ENCODE peak calls at places on chromosome 18, in seven cellular contexts. E is A549; T is heart right ventricle; I is hepatocyte; U is CD8-positive, alpha-beta memory T cell; O is breast epithelium; B is fibroblast of lung. L is an unnamed sample. For H3K4me1, the result is how much of the 10 kb centered on the place peaks cover.

GRCh38 chr18:79956276-79956675 is 4.8 kb upstream of the SLC66A2 start:
- DNase-seq in E (no peak), T (no peak), I (no peak), U (no peak), O (no peak), B (no peak), L (no peak)

GRCh38 chr18:58649966-58650816 is 21.1 kb upstream of the MALT1 start:
- DNase-seq in E (no peak), T (no peak), I (no peak), U (no peak), O (no peak), B (no peak), L (peak)

GRCh38 chr18:59051470-59052165 is 88.1 kb upstream of the SEC11C start:
- DNase-seq in E (no peak), T (no peak), I (no peak), U (no peak), O (no peak), B (no peak), L (no peak)

GRCh38 chr18:3615374-3615773 is 165.4 kb downstream of the TGIF1 start:
- DNase-seq in E (no peak), T (no peak), I (no peak), U (no peak), O (no peak), B (no peak), L (no peak)

GRCh38 chr18:76496200-76496890 is 1.3 kb upstream of the ZNF516 start:
- DNase-seq in E (peak), T (peak), I (peak), U (no peak), O (no peak), B (peak), L (peak)

GRCh38 chr18:50986360-50987087 is 18.7 kb downstream of the ELAC1 start:
- DNase-seq in E (no peak), T (no peak), I (no peak), U (no peak), O (no peak), B (peak), L (no peak)

GRCh38 chr18:7201096-7201495 is 29.8 kb upstream of the LRRC30 start:
- DNase-seq in E (no peak), T (no peak), I (no peak), U (no peak), O (no peak), B (no peak), L (no peak)

GRCh38 chr18:6629635-6630140 is 99.8 kb upstream of the ARHGAP28 start:
- DNase-seq in E (peak), T (no peak), I (no peak), U (no peak), O (no peak), B (peak), L (no peak)

GRCh38 chr18:56937874-56938273 is 209.0 kb upstream of the BOD1L2 start:
- DNase-seq in E (no peak), T (no peak), I (no peak), U (no peak), O (no peak), B (no peak), L (no peak)

GRCh38 chr18:24514439-24514838 is 54.0 kb downstream of the HRH4 start:
- DNase-seq in E (peak), T (no peak), I (no peak), U (no peak), O (no peak), B (peak), L (peak)

GRCh38 chr18:79792988-79793355 is 4.8 kb upstream of the KCNG2 start:
- DNase-seq in E (no peak), T (no peak), I (no peak), U (peak), O (peak), B (no peak), L (no peak)

GRCh38 chr18:58965291-58965929 is 100.7 kb downstream of the ZNF532 start:
- DNase-seq in E (no peak), T (no peak), I (no peak), U (no peak), O (no peak), B (no peak), L (no peak)

DNA sequence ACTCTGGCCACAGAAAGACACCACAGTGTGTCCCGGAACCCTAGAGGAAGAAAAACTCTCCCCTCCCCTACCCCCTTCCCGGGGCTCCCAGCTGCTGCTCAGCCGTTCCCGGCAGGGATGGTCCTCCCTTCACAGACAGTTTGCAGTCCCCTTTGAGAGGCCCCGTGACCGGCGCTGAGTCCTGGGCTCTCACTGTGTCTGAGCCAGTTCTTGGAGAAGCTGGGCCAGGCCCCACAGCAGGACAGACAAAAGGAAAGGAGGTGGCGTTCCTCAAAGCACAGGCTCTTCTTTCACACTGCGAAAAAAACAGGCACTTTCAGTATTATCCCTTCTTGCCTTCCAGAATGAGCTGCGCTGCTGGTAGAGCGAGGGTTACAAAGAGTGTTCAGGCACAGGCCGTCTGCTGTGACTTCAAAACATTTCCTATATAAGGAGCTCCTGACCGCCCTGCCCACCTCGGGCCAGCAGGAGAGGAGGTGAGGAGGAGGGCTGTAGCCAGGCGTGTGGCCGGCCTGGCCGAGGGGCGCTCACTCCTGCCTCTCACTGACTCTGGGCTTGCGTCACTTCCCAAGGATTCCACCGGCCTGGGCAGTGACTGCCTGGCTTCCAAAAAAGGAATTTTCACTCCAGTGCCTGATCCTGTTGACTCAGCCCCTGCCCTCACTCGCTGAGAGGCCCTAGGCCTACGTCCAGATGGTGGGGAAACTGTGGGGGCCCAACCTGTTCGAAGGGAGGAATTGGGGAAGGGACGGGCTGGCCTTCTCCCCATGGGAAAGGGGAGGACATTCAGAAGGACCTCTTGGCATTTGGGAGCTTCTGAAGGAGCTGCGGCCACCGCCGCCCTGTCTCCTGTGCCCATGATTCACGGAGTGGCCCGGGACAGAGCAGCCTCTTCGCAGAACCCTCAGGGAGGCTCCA is 24.9 kb downstream of the CIDEA start:
- DNase-seq in E (no peak), T (peak), I (peak), U (no peak), O (peak), B (peak), L (no peak)
- H3K4me3 ChIP-seq in E (no peak), T (peak), I (no peak), U (no peak), O (peak), B (peak), L (no peak)

DNA sequence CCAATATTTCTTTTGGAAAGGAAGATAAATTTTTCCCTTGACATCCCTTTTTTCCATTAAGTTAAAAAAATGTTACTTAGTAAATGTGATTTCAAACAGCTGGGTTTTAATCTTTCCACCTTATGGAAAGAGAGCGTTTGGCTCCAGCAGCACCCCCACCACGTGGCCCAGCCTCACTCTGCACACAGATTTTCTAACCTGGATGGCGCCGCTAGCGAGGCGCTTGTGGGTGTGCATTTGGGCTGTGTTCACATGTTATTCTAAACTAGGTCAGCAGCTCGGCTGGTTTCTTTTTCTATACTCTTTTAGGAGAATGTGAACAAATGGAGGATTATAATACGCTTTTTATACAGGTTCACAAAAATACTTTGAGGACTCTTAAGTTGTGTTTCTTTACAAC is 218.0 kb downstream of the LDLRAD4 start:
- DNase-seq in E (no peak), T (no peak), I (no peak), U (no peak), O (no peak), B (no peak), L (no peak)
- H3K4me1 ChIP-seq in E (under half), T (under half), I (under half), U (under half), O (under half), B (under half), L (under half)

GRCh38 chr18:74525741-74526140 is 8.6 kb upstream of the CNDP1 start:
- DNase-seq in E (no peak), T (peak), I (no peak), U (no peak), O (no peak), B (no peak), L (peak)

GRCh38 chr18:74521068-74521725 is 13.1 kb upstream of the CNDP1 start:
- DNase-seq in E (no peak), T (no peak), I (no peak), U (no peak), O (no peak), B (no peak), L (no peak)

GRCh38 chr18:74526478-74526877 is 7.8 kb upstream of the CNDP1 start:
- DNase-seq in E (no peak), T (no peak), I (no peak), U (no peak), O (no peak), B (no peak), L (peak)

GRCh38 chr18:74522635-74523548 is 11.4 kb upstream of the CNDP1 start:
- DNase-seq in E (no peak), T (no peak), I (no peak), U (no peak), O (no peak), B (no peak), L (no peak)

DNA sequence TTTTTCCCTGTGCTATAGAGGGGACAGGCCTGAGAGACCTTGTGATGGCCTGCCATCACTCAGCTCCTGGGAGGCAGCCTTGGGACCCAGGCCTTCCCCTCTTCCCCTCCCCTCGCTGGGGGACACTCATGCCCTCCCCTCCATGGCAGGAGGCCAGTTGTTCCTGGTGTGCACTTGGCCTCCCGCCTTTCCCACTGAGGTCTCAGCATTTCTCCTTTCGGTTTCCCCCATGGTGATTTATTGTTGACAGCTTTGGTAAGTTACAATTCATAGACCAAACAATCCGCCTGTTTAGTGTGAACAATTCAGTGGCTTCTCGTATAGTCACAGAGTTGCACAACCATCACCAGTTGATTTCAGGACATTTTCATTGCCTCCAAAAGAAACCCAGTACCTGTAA is 10.2 kb upstream of the CNDP1 start:
- DNase-seq in E (no peak), T (no peak), I (no peak), U (no peak), O (no peak), B (no peak), L (peak)
- H3K27ac ChIP-seq in E (no peak), T (no peak), I (no peak), U (no peak), O (no peak), B (no peak), L (peak)

DNA sequence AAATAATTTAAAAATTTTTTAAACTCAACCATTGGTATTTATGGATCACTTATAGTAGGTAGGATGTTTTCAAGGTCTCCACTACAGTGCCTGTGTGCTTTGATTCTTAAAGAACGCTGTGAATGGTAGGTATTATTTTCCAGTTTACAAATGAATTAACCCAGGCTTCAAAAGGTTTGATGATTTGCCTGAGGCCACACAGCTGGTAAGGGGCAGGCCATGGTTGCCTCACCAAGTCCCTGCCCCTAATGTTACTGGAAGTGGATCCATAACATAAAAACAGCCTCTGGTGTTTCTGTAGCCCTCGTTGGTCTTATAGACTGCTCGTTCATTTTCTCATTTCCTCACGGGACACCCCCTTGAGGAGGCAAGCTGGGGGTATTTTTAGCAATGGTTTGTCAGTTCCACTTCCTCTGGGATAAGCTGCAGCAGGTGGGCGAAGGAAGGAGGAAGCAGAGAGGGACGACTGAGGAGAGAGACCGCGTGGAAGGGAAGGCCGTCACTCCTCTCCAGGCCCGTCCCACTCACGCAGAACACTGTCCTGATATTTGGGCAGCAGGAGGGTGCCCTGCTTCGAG is 32.9 kb upstream of the NDUFV2 start:
- DNase-seq in E (no peak), T (no peak), I (no peak), U (no peak), O (no peak), B (no peak), L (no peak)
- H3K4me3 ChIP-seq in E (no peak), T (no peak), I (no peak), U (no peak), O (no peak), B (no peak), L (no peak)

DNA sequence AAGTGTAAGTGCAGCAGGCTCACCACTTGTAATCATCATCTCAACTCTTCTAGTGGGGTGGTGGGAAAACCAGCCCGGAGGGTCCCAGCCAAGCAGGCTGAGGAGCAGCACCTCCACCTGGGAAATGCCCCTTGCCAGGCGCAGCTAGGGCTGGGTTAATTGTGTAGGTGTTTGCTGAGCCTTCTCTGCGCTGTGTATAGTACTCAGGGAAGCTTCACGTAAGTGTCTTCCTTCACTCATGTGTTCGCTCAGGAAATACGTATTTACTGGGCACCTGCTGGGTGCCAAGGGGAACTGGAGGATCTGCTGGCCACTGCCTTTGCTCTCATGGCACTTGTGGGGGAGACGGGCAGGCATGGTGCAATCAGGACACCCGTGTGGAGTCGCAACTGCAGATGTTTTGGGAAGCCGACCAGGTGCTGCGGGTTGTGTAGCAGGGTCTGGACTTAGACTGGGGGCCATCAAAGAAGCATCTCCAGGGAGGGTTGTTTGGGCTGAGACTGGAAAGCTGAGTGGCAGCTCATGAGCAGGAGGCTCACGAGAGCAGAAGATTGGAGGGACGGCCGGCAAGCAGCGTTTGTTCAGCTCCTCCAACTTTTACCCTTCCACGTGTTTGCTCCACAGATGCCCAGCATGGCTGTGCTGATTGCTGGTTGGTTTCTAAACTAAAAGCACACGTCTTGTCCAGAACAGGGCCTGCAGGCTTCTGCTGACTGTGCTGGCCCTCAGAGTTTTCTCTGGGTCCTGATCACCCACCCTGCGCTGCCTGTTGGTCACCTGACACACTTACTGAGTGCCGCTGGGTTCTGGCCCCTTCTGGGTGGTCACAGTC is 164.6 kb downstream of the LDLRAD4 start:
- DNase-seq in E (no peak), T (no peak), I (no peak), U (no peak), O (peak), B (no peak), L (no peak)
- H3K4me1 ChIP-seq in E (under half), T (under half), I (under half), U (under half), O (under half), B (under half), L (under half)

DNA sequence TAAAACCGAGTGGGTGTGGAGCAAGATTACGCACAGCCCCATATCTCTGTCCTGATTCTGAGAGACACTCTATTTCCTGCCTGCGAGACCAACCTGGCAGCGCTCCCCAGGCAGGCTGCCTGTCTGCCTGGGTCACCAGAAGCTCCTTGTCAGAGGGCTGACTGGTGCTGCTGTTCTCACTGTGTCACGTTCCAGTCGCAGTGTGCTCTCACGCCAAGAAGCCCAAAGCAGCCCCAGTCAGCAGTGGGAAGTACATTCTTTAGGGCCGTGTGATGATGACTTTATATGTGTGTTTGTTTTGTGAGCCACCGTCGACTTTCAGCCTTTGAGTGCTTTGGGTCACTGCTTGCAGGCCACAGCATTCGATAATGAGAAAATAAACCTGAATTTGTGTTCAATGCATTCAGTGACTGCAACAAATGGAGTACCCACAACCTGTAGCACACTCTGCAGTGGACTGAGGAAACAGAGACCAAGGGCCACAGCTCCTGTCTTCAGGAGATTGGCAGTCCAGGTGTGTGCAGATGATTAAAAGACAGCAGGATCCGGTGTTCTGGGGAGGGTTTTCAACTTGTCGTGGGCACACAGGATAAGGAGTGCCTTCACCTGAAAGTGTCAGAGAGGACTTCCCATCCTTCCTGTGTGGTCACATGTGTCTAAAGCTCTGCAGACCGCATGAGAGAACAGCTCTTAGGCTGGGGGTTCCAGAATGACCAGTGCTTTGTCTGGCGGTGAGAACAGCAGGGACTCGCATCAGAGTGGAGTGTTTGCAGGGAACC is 4.8 kb downstream of the TNFRSF11A start:
- DNase-seq in E (no peak), T (peak), I (peak), U (no peak), O (no peak), B (peak), L (peak)
- H3K27ac ChIP-seq in E (no peak), T (no peak), I (peak), U (no peak), O (no peak), B (no peak), L (peak)

GRCh38 chr18:37393945-37394609 is 171.5 kb downstream of the CELF4 start:
- DNase-seq in E (peak), T (peak), I (peak), U (no peak), O (no peak), B (peak), L (peak)
- H3K4me3 ChIP-seq in E (peak), T (peak), I (peak), U (no peak), O (peak), B (peak), L (no peak)

DNA sequence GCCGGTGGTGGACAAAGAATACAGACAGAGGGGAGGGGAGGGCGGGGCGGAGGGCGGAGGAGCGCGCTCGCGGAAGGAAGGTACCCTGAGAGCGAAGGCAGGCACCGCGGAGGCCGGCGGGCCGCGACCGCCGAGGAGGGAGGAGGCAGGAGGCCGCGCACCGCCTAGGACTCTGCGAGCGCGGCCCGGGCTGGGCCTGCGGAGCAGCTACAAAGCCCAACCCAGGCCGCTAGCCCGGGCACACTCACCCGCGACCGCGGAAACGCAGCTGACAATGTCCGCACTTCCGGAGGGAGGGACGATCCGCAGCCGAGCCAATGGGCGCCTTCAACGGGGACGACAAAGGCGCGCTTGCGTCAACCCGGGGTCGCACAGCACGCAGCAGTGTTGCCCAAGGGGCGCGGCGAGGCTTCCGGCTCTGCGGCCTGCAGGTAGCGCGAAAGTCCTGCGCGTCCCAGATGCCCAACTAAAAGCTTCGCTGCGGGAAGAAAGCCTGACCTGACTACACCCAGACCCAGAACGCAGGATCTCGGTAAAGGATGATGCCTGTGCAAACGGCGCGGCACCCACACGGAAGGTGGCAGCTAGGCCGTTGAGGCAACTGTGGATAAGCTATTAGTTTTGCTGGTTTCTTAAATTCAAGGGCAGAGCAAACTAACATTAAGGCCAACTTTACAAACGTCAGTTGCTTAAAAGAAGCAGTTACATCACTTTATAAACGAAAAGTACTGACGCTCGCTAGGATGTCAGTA is at the start of gene C18orf32:
- DNase-seq in E (peak), T (peak), I (peak), U (peak), O (peak), B (peak), L (peak)
- H3K4me1 ChIP-seq in E (under half), T (half or more), I (under half), U (half or more), O (under half), B (under half), L (under half)

DNA sequence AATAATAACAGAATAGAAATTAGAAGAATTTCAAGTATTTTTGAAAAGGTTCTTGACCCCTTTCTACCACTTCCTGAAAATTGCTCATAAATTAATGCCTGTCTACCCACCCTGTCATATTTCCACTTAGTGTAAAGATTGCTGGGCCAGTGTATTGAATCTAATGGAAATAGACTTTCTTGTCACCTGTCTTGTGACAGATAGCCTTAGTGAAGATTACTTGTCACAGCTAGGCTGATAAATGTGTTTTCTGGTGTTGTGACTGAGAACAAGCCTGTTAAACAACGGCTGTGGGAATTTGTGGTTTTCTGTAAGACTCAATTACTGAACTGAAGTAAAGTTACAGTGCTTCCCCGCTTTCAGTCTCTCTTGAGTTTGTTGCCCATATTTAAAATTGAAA is 37.0 kb downstream of the PIK3C3 start:
- DNase-seq in E (no peak), T (no peak), I (no peak), U (no peak), O (no peak), B (peak), L (no peak)
- H3K27ac ChIP-seq in E (no peak), T (no peak), I (no peak), U (no peak), O (no peak), B (no peak), L (no peak)

L was measured in small intestine.